ENCODE peak calls at places on chromosomes 6 and 20, in nine cellular contexts. F is cardiac fibroblast, R is coronary artery, X is AG09319, L is dorsolateral prefrontal cortex, S is sigmoid colon, C is choroid plexus epithelial cell, E is A549, A is mammary epithelial cell. G is an unnamed sample.

GRCh38 chr6:128209771-128210170 is 308.9 kb upstream of the THEMIS start:
- DNase-seq in R (no peak), X (no peak), S (no peak), F (peak; percentile 77), C (peak; percentile 87), A (no peak), E (no peak), L (no peak), G (no peak)

GRCh38 chr20:9298906-9299305 is 215.5 kb upstream of the LAMP5 start:
- DNase-seq in A (no peak), C (no peak), S (no peak), E (no peak), L (no peak), X (no peak), F (no peak), R (no peak), G (no peak)

GRCh38 chr20:24779166-24779565 is 169.9 kb upstream of the CST7 start:
- DNase-seq in S (peak; percentile 27), X (no peak), R (no peak), F (no peak), A (no peak), C (no peak), E (no peak), L (peak; percentile 51), G (no peak)

GRCh38 chr6:85403331-85404015 is 46.4 kb upstream of the NT5E start:
- DNase-seq in A (peak; percentile 81), C (peak; percentile 96), S (no peak), L (no peak), F (peak; percentile 92), E (no peak), R (no peak), X (no peak), G (no peak)

GRCh38 chr6:122726649-122727048 is 52.9 kb upstream of the FABP7 start:
- DNase-seq in R (no peak), A (peak; percentile 33), S (no peak), X (no peak), E (no peak), F (peak; percentile 15), C (peak; percentile 57), L (no peak), G (no peak)

GRCh38 chr20:11850901-11851300 is 66.8 kb upstream of the BTBD3 start:
- DNase-seq in A (peak; percentile 90), E (no peak), X (no peak), C (peak; percentile 68), R (no peak), L (no peak), F (peak; percentile 17), S (no peak), G (no peak)

GRCh38 chr20:34004790-34005457 is 11.2 kb downstream of the RALY start:
- DNase-seq in C (no peak), R (no peak), X (no peak), F (no peak), L (no peak), A (no peak), E (no peak), S (no peak), G (no peak)

GRCh38 chr6:90401933-90402830 is 105.5 kb upstream of the BACH2 start:
- DNase-seq in X (no peak), E (no peak), A (no peak), F (no peak), L (no peak), R (no peak), S (no peak), C (no peak), G (no peak)

GRCh38 chr6:82836022-82836575 is 229.5 kb downstream of the UBE3D start:
- DNase-seq in F (no peak), R (no peak), L (no peak), C (no peak), E (no peak), A (no peak), S (no peak), X (no peak), G (no peak)

GRCh38 chr6:71187136-71187535 is 101.5 kb upstream of the OGFRL1 start:
- DNase-seq in F (no peak), C (no peak), R (no peak), X (no peak), E (no peak), L (no peak), A (no peak), S (no peak), G (no peak)

GRCh38 chr6:5657684-5658429 is 348.9 kb downstream of the NRN1 start:
- DNase-seq in C (no peak), R (no peak), S (no peak), A (no peak), X (no peak), L (no peak), F (peak; percentile 17), E (no peak), G (no peak)

GRCh38 chr6:154995241-154996162 is at the start of gene TIAM2:
- DNase-seq in F (peak; percentile 28), R (no peak), C (no peak), A (no peak), L (no peak), X (no peak), E (peak; percentile 25), S (no peak), G (peak; percentile 76)

GRCh38 chr6:157013649-157014365 is 236.6 kb downstream of the ARID1B start:
- DNase-seq in C (no peak), A (no peak), L (no peak), S (no peak), R (no peak), X (no peak), F (no peak), E (no peak), G (no peak)

GRCh38 chr20:49914310-49915117 is 815 bp downstream of the SPATA2 start:
- DNase-seq in R (no peak), E (no peak), F (no peak), A (peak; percentile 37), X (no peak), S (no peak), L (no peak), C (no peak), G (no peak)

DNA sequence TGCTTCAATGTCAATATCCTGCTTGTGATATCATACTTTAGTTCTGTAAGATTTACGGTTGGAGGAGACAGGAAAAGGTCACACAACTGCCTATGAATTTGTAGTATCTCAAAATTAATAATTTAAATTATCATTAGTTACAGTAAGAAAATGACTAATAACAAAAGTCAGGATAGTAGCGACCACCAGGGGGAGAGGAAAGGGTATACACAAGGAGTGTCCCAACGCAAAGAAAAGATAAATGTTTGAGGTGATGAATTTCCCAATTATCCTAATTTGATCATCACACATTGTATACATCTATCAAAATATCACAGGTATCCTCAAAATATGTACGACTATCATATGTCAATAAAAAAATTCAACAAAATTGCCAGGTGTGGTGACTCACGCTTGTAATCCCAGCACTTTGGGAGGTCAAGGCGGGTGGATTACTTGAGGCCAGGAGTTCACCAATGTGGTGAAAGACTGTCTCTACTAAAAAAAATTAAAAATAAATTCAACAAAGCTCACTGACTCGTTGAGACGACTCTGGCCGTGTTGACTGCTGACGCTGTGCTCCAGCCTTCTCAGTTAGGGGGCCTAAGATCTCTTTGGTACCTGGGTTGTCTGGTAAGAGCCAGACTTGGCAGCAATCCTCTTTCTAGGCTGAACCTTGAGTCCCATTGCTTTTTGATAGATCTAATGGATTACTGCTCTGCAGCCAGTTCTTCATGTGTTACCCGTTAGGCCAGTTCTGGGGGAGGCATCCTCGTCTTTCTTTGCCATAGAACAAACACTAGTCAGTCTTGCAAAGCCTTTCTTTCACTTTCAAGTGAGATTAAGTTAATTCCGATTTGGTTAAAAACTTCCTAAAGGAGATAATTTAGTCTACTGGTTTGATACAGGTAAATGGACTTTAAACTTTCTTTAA is 9.0 kb upstream of the OVOL2 start:
- DNase-seq in L (no peak), C (peak; percentile 18), E (no peak), A (no peak), F (no peak), R (no peak), X (no peak), S (no peak), G (no peak)
- TF ChIP-seq CTCF in L (no peak), C (peak; percentile 22), E (no peak), A (peak; percentile 15), F (no peak), R (no peak), X (peak; percentile 6), S (no peak), G (peak; percentile 61)

GRCh38 chr20:17659801-17660200 is 22.2 kb downstream of the RRBP1 start:
- DNase-seq in A (no peak), C (no peak), E (no peak), L (no peak), F (no peak), X (no peak), R (no peak), S (peak; percentile 30), G (no peak)
- TF ChIP-seq CTCF in A (no peak), C (no peak), E (no peak), L (no peak), F (no peak), X (no peak), R (no peak), S (no peak), G (peak; percentile 45)

GRCh38 chr6:169487579-169488205 is 214.1 kb downstream of the WDR27 start:
- DNase-seq in R (no peak), X (no peak), E (no peak), C (peak; percentile 56), L (no peak), S (no peak), F (peak; percentile 36), A (no peak), G (no peak)
- TF ChIP-seq CTCF in R (no peak), X (peak; percentile 24), E (no peak), C (peak; percentile 58), L (peak; percentile 57), S (no peak), F (no peak), A (peak; percentile 22), G (peak; percentile 45)

DNA sequence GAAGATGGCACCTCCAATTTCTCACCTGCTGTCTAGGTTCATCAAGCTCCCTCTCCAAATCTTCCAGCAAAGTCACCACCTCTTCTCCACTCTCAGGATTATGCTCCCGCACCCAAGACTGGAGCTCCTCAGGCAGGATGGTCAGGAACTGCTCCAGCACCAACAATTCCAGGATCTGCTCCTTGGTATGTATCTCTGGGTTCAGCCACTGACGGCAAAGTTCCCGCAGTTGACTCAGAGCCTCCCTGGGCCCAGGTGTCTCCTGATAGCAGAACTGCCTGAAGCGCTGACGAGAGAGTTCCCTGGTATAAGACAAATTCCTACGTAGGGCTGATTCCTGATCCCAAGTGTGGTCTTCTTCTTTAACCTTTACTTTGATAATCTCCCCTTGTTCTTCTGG is 60.6 kb downstream of the GPX5 start:
- DNase-seq in F (no peak), X (no peak), C (no peak), S (no peak), R (no peak), A (peak; percentile 60), E (no peak), L (peak; percentile 8), G (no peak)
- TF ChIP-seq CTCF in F (no peak), X (no peak), C (no peak), S (no peak), R (no peak), A (no peak), E (no peak), L (no peak), G (no peak)

GRCh38 chr20:57329608-57330221 is at the start of gene SPO11:
- DNase-seq in S (no peak), R (no peak), E (no peak), C (no peak), L (no peak), A (no peak), F (no peak), X (no peak), G (peak; percentile 68)
- TF ChIP-seq CTCF in S (no peak), R (no peak), E (no peak), C (peak; percentile 18), L (peak; percentile 37), A (peak; percentile 37), F (no peak), X (no peak), G (peak; percentile 66)

G was measured in type B pancreatic cell.